ENCODE peak calls at places on chromosomes 6 and 20, in five cellular contexts. One of them, this sample, is unnamed.

GRCh38 chr6:129663531-129663930 is 46.4 kb downstream of the ARHGAP18 start:
- DNase-seq in germinal center: no peak
- DNase-seq in stimulated activated CD4-positive, alpha-beta T cell treated with anti-CD3 and anti-CD28 coated beads, Interleukin-4, amount 100 ng/mL, for 48 hours: no peak
- DNase-seq in anterior cingulate cortex: no peak
- DNase-seq in psoas muscle: no peak
- DNase-seq in this sample: no peak

GRCh38 chr6:136067731-136068341 is 182.3 kb downstream of the MTFR2 start:
- DNase-seq in germinal center: no peak
- DNase-seq in stimulated activated CD4-positive, alpha-beta T cell treated with anti-CD3 and anti-CD28 coated beads, Interleukin-4, amount 100 ng/mL, for 48 hours: no peak
- DNase-seq in anterior cingulate cortex: no peak
- DNase-seq in psoas muscle: no peak
- DNase-seq in this sample: no peak

GRCh38 chr6:147787407-147787806 is 278.9 kb downstream of the SAMD5 start:
- DNase-seq in germinal center: no peak
- DNase-seq in stimulated activated CD4-positive, alpha-beta T cell treated with anti-CD3 and anti-CD28 coated beads, Interleukin-4, amount 100 ng/mL, for 48 hours: no peak
- DNase-seq in anterior cingulate cortex: no peak
- DNase-seq in psoas muscle: no peak
- DNase-seq in this sample: peak

GRCh38 chr6:138645976-138646640 is 127.5 kb upstream of the CCDC28A start:
- DNase-seq in germinal center: no peak
- DNase-seq in stimulated activated CD4-positive, alpha-beta T cell treated with anti-CD3 and anti-CD28 coated beads, Interleukin-4, amount 100 ng/mL, for 48 hours: no peak
- DNase-seq in anterior cingulate cortex: no peak
- DNase-seq in psoas muscle: no peak
- DNase-seq in this sample: no peak

GRCh38 chr6:52598123-52598823 is 21.4 kb upstream of the TRAM2 start:
- DNase-seq in germinal center: peak
- DNase-seq in stimulated activated CD4-positive, alpha-beta T cell treated with anti-CD3 and anti-CD28 coated beads, Interleukin-4, amount 100 ng/mL, for 48 hours: peak
- DNase-seq in anterior cingulate cortex: peak
- DNase-seq in psoas muscle: peak
- DNase-seq in this sample: peak

GRCh38 chr20:2873747-2874041 is 413 bp downstream of the PTPRA start:
- DNase-seq in germinal center: peak
- DNase-seq in stimulated activated CD4-positive, alpha-beta T cell treated with anti-CD3 and anti-CD28 coated beads, Interleukin-4, amount 100 ng/mL, for 48 hours: peak
- DNase-seq in anterior cingulate cortex: no peak
- DNase-seq in psoas muscle: peak
- DNase-seq in this sample: peak

GRCh38 chr20:32731882-32732266 is 11.4 kb downstream of the COMMD7 start:
- DNase-seq in germinal center: no peak
- DNase-seq in stimulated activated CD4-positive, alpha-beta T cell treated with anti-CD3 and anti-CD28 coated beads, Interleukin-4, amount 100 ng/mL, for 48 hours: no peak
- DNase-seq in anterior cingulate cortex: no peak
- DNase-seq in psoas muscle: no peak
- DNase-seq in this sample: no peak

GRCh38 chr6:150605333-150605732 is 5.6 kb downstream of the PLEKHG1 start:
- DNase-seq in germinal center: no peak
- DNase-seq in stimulated activated CD4-positive, alpha-beta T cell treated with anti-CD3 and anti-CD28 coated beads, Interleukin-4, amount 100 ng/mL, for 48 hours: no peak
- DNase-seq in anterior cingulate cortex: no peak
- DNase-seq in psoas muscle: no peak
- DNase-seq in this sample: no peak

GRCh38 chr20:1308067-1308701 is 20.8 kb downstream of the SDCBP2 start:
- DNase-seq in germinal center: no peak
- DNase-seq in stimulated activated CD4-positive, alpha-beta T cell treated with anti-CD3 and anti-CD28 coated beads, Interleukin-4, amount 100 ng/mL, for 48 hours: no peak
- DNase-seq in anterior cingulate cortex: no peak
- DNase-seq in psoas muscle: no peak
- DNase-seq in this sample: no peak

GRCh38 chr6:42784739-42785498 is 3.1 kb downstream of the BICRAL start:
- DNase-seq in germinal center: no peak
- DNase-seq in stimulated activated CD4-positive, alpha-beta T cell treated with anti-CD3 and anti-CD28 coated beads, Interleukin-4, amount 100 ng/mL, for 48 hours: no peak
- DNase-seq in anterior cingulate cortex: no peak
- DNase-seq in psoas muscle: no peak
- DNase-seq in this sample: no peak

GRCh38 chr6:105748737-105749161 is 337.4 kb upstream of the PRDM1 start:
- DNase-seq in germinal center: no peak
- DNase-seq in stimulated activated CD4-positive, alpha-beta T cell treated with anti-CD3 and anti-CD28 coated beads, Interleukin-4, amount 100 ng/mL, for 48 hours: no peak
- DNase-seq in anterior cingulate cortex: no peak
- DNase-seq in psoas muscle: no peak
- DNase-seq in this sample: no peak

GRCh38 chr6:75526502-75527127 is 33.0 kb upstream of the FILIP1 start:
- DNase-seq in germinal center: peak
- DNase-seq in stimulated activated CD4-positive, alpha-beta T cell treated with anti-CD3 and anti-CD28 coated beads, Interleukin-4, amount 100 ng/mL, for 48 hours: peak
- DNase-seq in anterior cingulate cortex: no peak
- DNase-seq in psoas muscle: peak
- DNase-seq in this sample: peak

GRCh38 chr6:45422541-45423110 is 44.9 kb upstream of the SUPT3H start:
- DNase-seq in germinal center: peak
- DNase-seq in stimulated activated CD4-positive, alpha-beta T cell treated with anti-CD3 and anti-CD28 coated beads, Interleukin-4, amount 100 ng/mL, for 48 hours: peak
- DNase-seq in anterior cingulate cortex: no peak
- DNase-seq in psoas muscle: peak
- DNase-seq in this sample: no peak

GRCh38 chr6:52416629-52417151 is 3.5 kb upstream of the EFHC1 start:
- DNase-seq in germinal center: peak
- DNase-seq in stimulated activated CD4-positive, alpha-beta T cell treated with anti-CD3 and anti-CD28 coated beads, Interleukin-4, amount 100 ng/mL, for 48 hours: no peak
- DNase-seq in anterior cingulate cortex: no peak
- DNase-seq in psoas muscle: no peak
- DNase-seq in this sample: peak

GRCh38 chr6:63672582-63673129 is 37.1 kb downstream of the PHF3 start:
- DNase-seq in germinal center: no peak
- DNase-seq in stimulated activated CD4-positive, alpha-beta T cell treated with anti-CD3 and anti-CD28 coated beads, Interleukin-4, amount 100 ng/mL, for 48 hours: no peak
- DNase-seq in anterior cingulate cortex: no peak
- DNase-seq in psoas muscle: no peak
- DNase-seq in this sample: no peak

GRCh38 chr20:60062431-60063336 is 104.5 kb downstream of the CDH26 start:
- DNase-seq in germinal center: no peak
- DNase-seq in stimulated activated CD4-positive, alpha-beta T cell treated with anti-CD3 and anti-CD28 coated beads, Interleukin-4, amount 100 ng/mL, for 48 hours: no peak
- DNase-seq in anterior cingulate cortex: peak
- DNase-seq in psoas muscle: no peak
- DNase-seq in this sample: no peak

GRCh38 chr20:48384147-48384818 is 443.5 kb downstream of the PREX1 start:
- DNase-seq in germinal center: peak
- DNase-seq in stimulated activated CD4-positive, alpha-beta T cell treated with anti-CD3 and anti-CD28 coated beads, Interleukin-4, amount 100 ng/mL, for 48 hours: peak
- DNase-seq in anterior cingulate cortex: no peak
- DNase-seq in psoas muscle: no peak
- DNase-seq in this sample: peak

GRCh38 chr6:134482585-134483346 is 164.9 kb upstream of the SGK1 start:
- DNase-seq in germinal center: no peak
- DNase-seq in stimulated activated CD4-positive, alpha-beta T cell treated with anti-CD3 and anti-CD28 coated beads, Interleukin-4, amount 100 ng/mL, for 48 hours: no peak
- DNase-seq in anterior cingulate cortex: no peak
- DNase-seq in psoas muscle: peak
- DNase-seq in this sample: no peak

GRCh38 chr6:90502866-90503407 is 83.9 kb downstream of the MAP3K7 start:
- DNase-seq in germinal center: no peak
- DNase-seq in stimulated activated CD4-positive, alpha-beta T cell treated with anti-CD3 and anti-CD28 coated beads, Interleukin-4, amount 100 ng/mL, for 48 hours: no peak
- DNase-seq in anterior cingulate cortex: no peak
- DNase-seq in psoas muscle: no peak
- DNase-seq in this sample: peak

GRCh38 chr6:114747995-114748625 is 405.3 kb upstream of the HS3ST5 start:
- DNase-seq in germinal center: no peak
- DNase-seq in stimulated activated CD4-positive, alpha-beta T cell treated with anti-CD3 and anti-CD28 coated beads, Interleukin-4, amount 100 ng/mL, for 48 hours: peak
- DNase-seq in anterior cingulate cortex: no peak
- DNase-seq in psoas muscle: no peak
- DNase-seq in this sample: peak

This sample was measured in NAMALWA.